ENCODE peak calls at places on chromosomes 11 and 22, in four cellular contexts. S is pancreas, Q is choroid plexus epithelial cell, H is cardiac fibroblast. V is an unnamed sample.

GRCh38 chr11:9756461-9756860 is 92.6 kb downstream of the SWAP70 start:
- DNase-seq in S (no peak), Q (no peak), H (no peak), V (no peak)

GRCh38 chr11:113839842-113840241 is 35.5 kb downstream of the USP28 start:
- DNase-seq in H (no peak), Q (no peak), S (no peak), V (no peak)

GRCh38 chr11:47466701-47467250 is 17.8 kb upstream of the RAPSN start:
- DNase-seq in H (peak), Q (peak), S (peak), V (no peak)

GRCh38 chr11:118612378-118612777 is 5.0 kb downstream of the PHLDB1 start:
- DNase-seq in H (peak), Q (no peak), S (peak), V (no peak)

GRCh38 chr11:70567680-70568503 is 169.6 kb downstream of the CTTN start:
- DNase-seq in H (peak), S (peak), Q (peak), V (no peak)

GRCh38 chr11:114297806-114298700 is 1.9 kb downstream of the NNMT start:
- DNase-seq in H (peak), S (no peak), Q (no peak), V (no peak)

GRCh38 chr11:110362916-110363574 is 66.6 kb upstream of the RDX start:
- DNase-seq in H (peak), Q (no peak), S (peak), V (no peak)

GRCh38 chr11:9972917-9973504 is 309.1 kb downstream of the SWAP70 start:
- DNase-seq in H (peak), S (no peak), Q (peak), V (no peak)

GRCh38 chr22:42855726-42856125 is 1.3 kb downstream of the ARFGAP3 start:
- DNase-seq in S (no peak), H (no peak), Q (no peak), V (no peak)

GRCh38 chr11:36057372-36058045 is 113.6 kb downstream of the LDLRAD3 start:
- DNase-seq in S (no peak), Q (peak), H (peak), V (no peak)

GRCh38 chr11:69638941-69639681 is 1.8 kb upstream of the CCND1 start:
- DNase-seq in Q (peak), S (peak), H (peak), V (peak)

GRCh38 chr11:69516526-69516925 is 35.1 kb downstream of the LINC01488 start:
- DNase-seq in S (peak), Q (no peak), H (peak), V (no peak)

GRCh38 chr11:11025087-11025486 is 167.2 kb upstream of the ZBED5 start:
- DNase-seq in S (no peak), Q (no peak), H (no peak), V (no peak)

GRCh38 chr11:20448838-20449237 is 61.3 kb downstream of the PRMT3 start:
- DNase-seq in H (no peak), S (no peak), Q (peak), V (no peak)

GRCh38 chr11:114058026-114058706 is 1.3 kb upstream of the ZBTB16 start:
- DNase-seq in H (peak), S (peak), Q (peak), V (no peak)

GRCh38 chr22:29799217-29799680 is 32.1 kb downstream of the UQCR10 start:
- DNase-seq in S (peak), Q (peak), H (peak), V (no peak)

GRCh38 chr11:33000181-33000580 is 15.5 kb upstream of the DEPDC7 start:
- DNase-seq in S (no peak), Q (peak), H (peak), V (no peak)

GRCh38 chr11:11332141-11332710 is 20.8 kb downstream of the CSNK2A3 start:
- DNase-seq in H (no peak), Q (no peak), S (no peak), V (no peak)

GRCh38 chr11:72730706-72731105 is 21.5 kb downstream of the ARAP1 start:
- DNase-seq in S (no peak), H (no peak), Q (no peak), V (no peak)

GRCh38 chr11:73814812-73815211 is 27.1 kb downstream of the MRPL48 start:
- DNase-seq in H (no peak), Q (no peak), S (no peak), V (no peak)

GRCh38 chr11:35115688-35116030 is 23.3 kb upstream of the CD44 start:
- DNase-seq in H (no peak), S (no peak), Q (no peak), V (no peak)

GRCh38 chr22:25694167-25694907 is 47.7 kb upstream of the MYO18B start:
- DNase-seq in S (no peak), H (no peak), Q (no peak), V (no peak)

GRCh38 chr11:45802531-45803317 is 2.2 kb upstream of the SLC35C1 start:
- DNase-seq in S (no peak), H (no peak), Q (no peak), V (no peak)

GRCh38 chr11:45804806-45805304 is at the start of gene SLC35C1:
- DNase-seq in S (peak), Q (peak), H (peak), V (peak)

GRCh38 chr11:45806072-45806933 is 1.4 kb downstream of the SLC35C1 start:
- DNase-seq in S (peak), H (no peak), Q (no peak), V (no peak)

GRCh38 chr11:45805305-45806071 is 539 bp downstream of the SLC35C1 start:
- DNase-seq in H (peak), Q (peak), S (peak), V (no peak)

GRCh38 chr11:45803981-45804805 is 756 bp upstream of the SLC35C1 start:
- DNase-seq in Q (peak), H (peak), S (peak), V (peak)
- TF ChIP-seq CTCF in Q (no peak), H (no peak), S (no peak), V (no peak)

DNA sequence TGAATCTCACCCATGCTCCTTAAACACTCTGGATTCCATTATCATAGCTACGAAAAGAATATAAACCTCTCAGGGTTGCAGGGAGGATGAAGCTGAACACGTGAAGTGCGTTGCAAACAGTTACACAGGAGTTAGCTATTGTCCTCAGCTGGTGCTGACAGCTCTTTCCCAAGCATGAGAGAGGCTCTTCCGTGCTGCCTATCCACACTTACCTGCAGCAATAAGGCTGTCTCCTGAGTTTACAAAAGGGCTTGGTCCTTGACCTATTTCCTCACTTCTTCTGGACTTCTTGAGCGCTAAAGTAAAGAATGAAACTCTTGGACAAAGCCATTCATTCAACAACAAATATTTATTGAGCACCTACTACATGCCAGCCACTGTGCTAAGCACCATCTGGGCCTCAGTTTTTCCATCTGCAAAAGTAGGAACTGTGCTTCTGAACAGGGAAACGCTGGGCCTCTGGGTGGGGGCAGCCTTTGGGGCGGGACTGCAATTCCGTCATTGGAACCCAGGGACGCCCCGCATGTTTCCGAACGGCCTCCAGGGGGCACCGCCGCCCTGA is 749 bp upstream of the ARL2 start:
- DNase-seq in Q (peak), S (peak), H (peak), V (peak)
- TF ChIP-seq CTCF in Q (peak), S (peak), H (peak), V (no peak)

GRCh38 chr11:66126808-66127555 is 56.9 kb downstream of the PACS1 start:
- DNase-seq in Q (peak), S (no peak), H (peak), V (peak)
- TF ChIP-seq CTCF in Q (peak), S (no peak), H (no peak), V (no peak)

GRCh38 chr22:49198705-49199084 is 629.0 kb downstream of the BRD1 start:
- DNase-seq in H (no peak), S (peak), Q (no peak), V (no peak)
- TF ChIP-seq CTCF in H (no peak), S (no peak), Q (no peak), V (no peak)

GRCh38 chr22:20583471-20583922 is 76.1 kb downstream of the MED15 start:
- DNase-seq in Q (no peak), S (peak), H (no peak), V (no peak)
- TF ChIP-seq CTCF in Q (peak), S (no peak), H (peak), V (no peak)

DNA sequence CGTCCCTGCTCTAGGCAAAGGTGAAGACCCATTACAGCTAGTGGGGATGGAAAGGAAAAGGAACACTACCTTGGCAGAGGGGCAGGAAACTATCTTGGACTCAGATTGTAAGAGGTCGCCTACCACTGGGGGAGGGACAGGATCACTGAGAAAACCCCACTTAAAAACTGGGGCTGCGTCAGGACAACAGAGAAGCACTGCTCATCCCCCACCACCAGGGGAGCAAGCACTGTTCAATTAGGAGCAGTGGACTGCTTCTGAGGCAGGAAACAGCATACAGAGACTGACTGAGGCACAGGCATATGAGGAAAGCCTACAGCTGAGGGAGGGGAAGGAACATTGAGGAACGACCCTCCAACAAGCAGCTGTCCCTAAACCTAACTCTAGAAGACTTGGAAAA is 20.8 kb upstream of the DLAT start:
- DNase-seq in H (no peak), S (no peak), Q (no peak), V (no peak)
- TF ChIP-seq CTCF in H (peak), S (no peak), Q (peak), V (no peak)

DNA sequence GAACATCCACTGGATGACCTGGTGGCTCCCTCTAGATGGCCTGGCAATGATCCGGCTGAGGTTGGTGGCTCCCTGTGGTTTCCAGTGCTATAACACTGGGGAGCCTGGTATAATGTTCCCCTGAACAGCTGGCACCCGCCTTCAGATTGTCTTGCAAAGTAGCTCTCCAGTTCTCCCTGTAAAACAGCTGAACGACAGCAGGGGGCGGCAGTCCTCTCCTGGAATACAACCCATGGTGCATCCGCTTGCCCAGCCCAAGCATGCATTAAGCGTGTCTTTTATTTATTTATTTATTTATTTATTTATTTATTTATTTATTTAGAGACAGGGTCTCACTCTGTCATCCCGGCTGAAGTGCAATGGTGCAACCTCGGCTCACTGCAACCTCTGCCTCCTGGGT is 258.9 kb downstream of the BUD13 start:
- DNase-seq in H (peak), Q (peak), S (no peak), V (peak)
- TF ChIP-seq CTCF in H (peak), Q (peak), S (no peak), V (peak)

V was measured in mesothelial cell of epicardium.